ENCODE peak calls at places on chromosomes 6 and 20, in six cellular contexts. I, V, O, P, W and S are unnamed samples.

GRCh38 chr6:56387621-56388413 is 140.4 kb upstream of the COL21A1 start:
- DNase-seq in I (no peak), V (no peak), O (no peak), P (no peak), W (no peak), S (no peak)

GRCh38 chr6:150749091-150749670 is 116.3 kb upstream of the MTHFD1L start:
- DNase-seq in I (no peak), V (no peak), O (no peak), P (no peak), W (no peak), S (no peak)

GRCh38 chr6:2231438-2231837 is 14.0 kb downstream of the GMDS start:
- DNase-seq in I (no peak), V (no peak), O (no peak), P (no peak), W (no peak), S (no peak)

GRCh38 chr6:136201735-136202134 is 48.4 kb downstream of the MTFR2 start:
- DNase-seq in I (no peak), V (no peak), O (no peak), P (no peak), W (no peak), S (no peak)

GRCh38 chr6:116373940-116374339 is 3.2 kb downstream of the DSE start:
- DNase-seq in I (no peak), V (no peak), O (no peak), P (no peak), W (no peak), S (no peak)

GRCh38 chr6:40611912-40612311 is 24.7 kb upstream of the LRFN2 start:
- DNase-seq in I (no peak), V (no peak), O (no peak), P (no peak), W (no peak), S (no peak)

GRCh38 chr6:135128268-135128914 is 52.7 kb upstream of the MYB start:
- DNase-seq in I (no peak), V (no peak), O (no peak), P (no peak), W (no peak), S (no peak)

GRCh38 chr6:159095561-159096095 is 50.8 kb upstream of the TAGAP start:
- DNase-seq in I (no peak), V (no peak), O (no peak), P (no peak), W (no peak), S (no peak)

GRCh38 chr6:24583463-24584389 is 62.3 kb downstream of the KIAA0319 start:
- DNase-seq in I (peak; percentile 26), V (peak; percentile 69), O (no peak), P (peak; percentile 60), W (peak; percentile 20), S (peak; percentile 87)

GRCh38 chr6:111087871-111088667 is 766 bp downstream of the SLC16A10 start:
- DNase-seq in I (no peak), V (peak; percentile 10), O (no peak), P (no peak), W (no peak), S (no peak)

GRCh38 chr6:114096553-114097172 is 125.7 kb upstream of the HDAC2 start:
- DNase-seq in I (no peak), V (peak; percentile 16), O (no peak), P (no peak), W (no peak), S (no peak)

GRCh38 chr6:13485923-13486557 is 1.4 kb downstream of the GFOD1 start:
- DNase-seq in I (no peak), V (no peak), O (no peak), P (peak; percentile 12), W (no peak), S (peak; percentile 74)

GRCh38 chr6:162942860-162943259 is 215.1 kb downstream of the PACRG start:
- DNase-seq in I (no peak), V (no peak), O (no peak), P (no peak), W (no peak), S (no peak)

GRCh38 chr20:5008743-5009142 is 7.4 kb upstream of the SLC23A2 start:
- DNase-seq in I (no peak), V (no peak), O (no peak), P (no peak), W (no peak), S (no peak)

GRCh38 chr20:14284443-14284842 is 53.0 kb downstream of the FLRT3 start:
- DNase-seq in I (no peak), V (no peak), O (no peak), P (no peak), W (no peak), S (no peak)

GRCh38 chr6:18390476-18390875 is 3.3 kb downstream of the RNF144B start:
- DNase-seq in I (no peak), V (no peak), O (no peak), P (no peak), W (no peak), S (no peak)
- H3K4me3 ChIP-seq in I (peak overlapping the region; percentile 63), V (no peak overlapping the region), O (no peak overlapping the region), P (peak overlapping the region; percentile 55), W (no peak overlapping the region), S (no peak overlapping the region)

DNA sequence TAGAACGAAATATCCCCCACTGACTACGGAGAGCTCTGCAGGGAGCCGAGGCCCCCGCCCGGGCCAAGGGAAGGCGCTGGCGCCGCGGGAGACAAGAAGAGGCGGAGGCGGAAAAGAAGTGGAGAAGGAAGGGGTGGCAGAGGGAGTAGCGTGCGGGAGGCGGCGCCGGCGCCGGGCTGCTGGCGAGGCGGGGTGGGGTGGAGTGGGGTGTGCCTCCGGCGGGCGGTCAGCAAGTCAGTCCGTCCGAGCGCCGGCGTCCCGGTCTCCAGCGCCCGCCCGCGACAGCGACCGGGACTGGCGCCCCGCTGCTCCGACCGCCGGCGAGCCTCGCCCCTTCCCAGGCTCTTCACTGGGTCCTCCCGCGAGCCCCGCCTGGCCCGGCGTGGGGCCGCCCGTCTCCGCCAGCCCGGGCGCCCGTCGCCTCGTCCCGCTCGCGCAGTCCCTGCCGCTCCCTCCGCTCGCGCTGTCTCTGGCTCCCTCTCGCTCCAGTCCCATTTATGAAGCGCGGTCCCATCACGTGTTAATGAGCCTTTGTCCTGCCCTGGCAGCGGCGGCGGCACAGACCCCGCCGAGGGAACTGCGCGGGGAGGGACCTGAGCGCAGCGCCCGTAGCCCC is at the start of gene CNR1:
- DNase-seq in I (no peak), V (no peak), O (no peak), P (peak; percentile 37), W (no peak), S (peak; percentile 89)
- TF ChIP-seq POLR2AphosphoS5 in I (no peak), V (no peak), O (peak; percentile 34), P (no peak), W (peak; percentile 73), S (peak; percentile 67)

DNA sequence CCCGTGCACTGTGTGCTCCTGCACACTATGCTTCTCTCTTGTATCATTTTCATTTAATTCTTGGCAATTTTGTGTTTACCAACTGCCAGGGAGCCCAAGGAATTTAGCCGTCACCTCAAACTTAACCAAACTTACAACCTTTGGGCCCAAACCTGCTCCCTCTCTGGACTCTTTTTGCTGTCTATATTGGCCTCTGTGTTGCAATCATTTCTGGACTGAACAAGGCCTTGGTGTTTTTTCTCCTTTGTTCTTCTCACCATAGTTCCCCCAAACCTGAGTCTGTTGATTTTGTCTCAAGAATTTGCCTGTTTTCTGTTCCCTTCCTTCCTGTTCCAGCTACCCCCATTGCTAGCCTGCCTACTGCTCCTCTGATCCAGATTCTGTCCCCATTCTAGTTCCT is 19.2 kb downstream of the DCBLD1 start:
- DNase-seq in I (no peak), V (no peak), O (no peak), P (no peak), W (no peak), S (no peak)
- H3K4me3 ChIP-seq in I (no peak overlapping the region), V (no peak overlapping the region), O (no peak overlapping the region), P (no peak overlapping the region), W (no peak overlapping the region), S (no peak overlapping the region)

GRCh38 chr6:46990031-46990644 is 52.0 kb downstream of the ADGRF1 start:
- DNase-seq in I (no peak), V (no peak), O (no peak), P (no peak), W (no peak), S (no peak)

GRCh38 chr6:46993846-46994245 is 48.3 kb downstream of the ADGRF1 start:
- DNase-seq in I (no peak), V (peak; percentile 90), O (no peak), P (no peak), W (no peak), S (no peak)

GRCh38 chr6:46994933-46995332 is 47.2 kb downstream of the ADGRF1 start:
- DNase-seq in I (no peak), V (no peak), O (no peak), P (no peak), W (no peak), S (no peak)

GRCh38 chr6:46985943-46986342 is 56.2 kb downstream of the ADGRF1 start:
- DNase-seq in I (no peak), V (no peak), O (no peak), P (no peak), W (no peak), S (no peak)

DNA sequence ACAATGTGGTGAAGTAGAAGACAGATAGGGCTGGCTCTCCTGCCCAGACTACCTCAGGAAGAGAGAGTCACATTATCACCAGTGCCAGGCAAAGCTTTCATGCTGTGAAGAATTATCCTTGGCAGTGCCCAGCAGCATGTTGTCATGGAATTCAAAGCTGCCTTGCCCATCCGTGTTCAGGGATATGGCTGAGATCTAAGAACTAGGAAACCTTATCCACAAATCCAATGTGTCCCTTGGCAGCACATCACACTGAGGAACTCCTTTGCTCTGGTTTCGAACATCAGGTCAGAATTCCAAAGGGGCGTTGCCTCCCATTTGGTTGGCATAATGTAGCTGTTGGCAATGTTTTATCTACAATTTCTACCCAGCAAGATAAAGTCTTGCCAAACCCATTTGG is 52.7 kb downstream of the ADGRF1 start:
- DNase-seq in I (no peak), V (no peak), O (no peak), P (no peak), W (no peak), S (no peak)
- TF ChIP-seq POLR2AphosphoS5 in I (no peak), V (no peak), O (no peak), P (no peak), W (no peak), S (no peak)

DNA sequence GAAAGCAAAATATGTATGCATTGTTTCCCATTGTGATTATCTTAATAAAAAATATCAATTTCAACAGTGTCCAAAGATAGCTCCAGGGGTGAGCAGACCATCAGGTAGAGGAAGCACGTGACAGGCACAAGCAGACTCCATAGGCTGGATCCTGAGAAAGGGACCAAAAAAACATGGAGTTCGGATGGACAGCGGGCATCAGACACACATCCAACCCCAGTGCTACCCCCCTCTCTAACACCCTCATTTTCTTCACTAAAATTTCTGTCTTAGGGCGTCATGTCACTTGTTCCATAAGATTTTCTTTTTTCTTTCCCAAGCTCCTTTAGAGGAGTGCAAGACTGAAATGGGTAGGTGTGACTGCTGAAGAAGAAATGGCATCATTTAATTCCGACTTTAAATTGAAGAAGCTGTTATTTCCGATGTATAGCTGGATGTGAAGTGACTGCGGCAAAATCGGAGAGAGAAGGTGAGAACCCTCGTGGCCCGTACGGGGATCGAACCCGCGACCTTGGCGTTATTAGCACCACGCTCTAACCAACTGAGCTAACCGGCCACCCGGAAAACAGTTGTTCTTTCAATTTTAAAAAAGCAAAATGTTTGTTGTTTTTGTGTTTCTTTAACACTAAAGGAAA is 10.3 kb upstream of the PRSS16 start:
- DNase-seq in I (no peak), V (peak; percentile 67), O (no peak), P (no peak), W (no peak), S (no peak)
- H3K4me3 ChIP-seq in I (no peak overlapping the region), V (no peak overlapping the region), O (no peak overlapping the region), P (no peak overlapping the region), W (peak overlapping the region; percentile 67), S (no peak overlapping the region)